ENCODE peak calls at places on chromosome 6, in seven cellular contexts. One of them, this sample, is unnamed.

GRCh38 chr6:113356139-113356538 is 501.0 kb upstream of the MARCKS start:
- DNase-seq in SK-N-SH: no peak
- DNase-seq in HepG2: peak; percentile 94
- DNase-seq in H1: no peak
- DNase-seq in HCT116: no peak
- DNase-seq in GM12878: no peak
- DNase-seq in K562: no peak
- DNase-seq in this sample: no peak

GRCh38 chr6:53811082-53811481 is 16.3 kb downstream of the LRRC1 start:
- DNase-seq in SK-N-SH: no peak
- DNase-seq in HepG2: peak; percentile 51
- DNase-seq in H1: no peak
- DNase-seq in HCT116: peak; percentile 65
- DNase-seq in GM12878: peak; percentile 34
- DNase-seq in K562: no peak
- DNase-seq in this sample: no peak

GRCh38 chr6:2688416-2689064 is 62.2 kb downstream of the MYLK4 start:
- DNase-seq in SK-N-SH: no peak
- DNase-seq in HepG2: peak; percentile 23
- DNase-seq in H1: no peak
- DNase-seq in HCT116: no peak
- DNase-seq in GM12878: no peak
- DNase-seq in K562: no peak
- DNase-seq in this sample: no peak

GRCh38 chr6:129704708-129705107 is 5.3 kb downstream of the ARHGAP18 start:
- DNase-seq in SK-N-SH: no peak
- DNase-seq in HepG2: no peak
- DNase-seq in H1: no peak
- DNase-seq in HCT116: no peak
- DNase-seq in GM12878: no peak
- DNase-seq in K562: peak; percentile 34
- DNase-seq in this sample: no peak

GRCh38 chr6:135858941-135859340 is 7.4 kb downstream of the PDE7B start:
- DNase-seq in SK-N-SH: no peak
- DNase-seq in HepG2: no peak
- DNase-seq in H1: no peak
- DNase-seq in HCT116: no peak
- DNase-seq in GM12878: no peak
- DNase-seq in K562: no peak
- DNase-seq in this sample: no peak

GRCh38 chr6:130431346-130431745 is 65.5 kb downstream of the TMEM200A start:
- DNase-seq in SK-N-SH: no peak
- DNase-seq in HepG2: no peak
- DNase-seq in H1: no peak
- DNase-seq in HCT116: no peak
- DNase-seq in GM12878: no peak
- DNase-seq in K562: no peak
- DNase-seq in this sample: no peak

GRCh38 chr6:25085761-25086160 is 150.0 kb upstream of the RIPOR2 start:
- DNase-seq in SK-N-SH: no peak
- DNase-seq in HepG2: no peak
- DNase-seq in H1: no peak
- DNase-seq in HCT116: no peak
- DNase-seq in GM12878: no peak
- DNase-seq in K562: no peak
- DNase-seq in this sample: no peak

GRCh38 chr6:44037847-44038542 is 89.3 kb downstream of the MRPL14 start:
- DNase-seq in SK-N-SH: no peak
- DNase-seq in HepG2: no peak
- DNase-seq in H1: no peak
- DNase-seq in HCT116: no peak
- DNase-seq in GM12878: no peak
- DNase-seq in K562: no peak
- DNase-seq in this sample: no peak

GRCh38 chr6:67952121-67952520 is 683.0 kb upstream of the ADGRB3 start:
- DNase-seq in SK-N-SH: no peak
- DNase-seq in HepG2: no peak
- DNase-seq in H1: no peak
- DNase-seq in HCT116: no peak
- DNase-seq in GM12878: no peak
- DNase-seq in K562: no peak
- DNase-seq in this sample: no peak

GRCh38 chr6:80622641-80623040 is 516.2 kb downstream of the BCKDHB start:
- DNase-seq in SK-N-SH: no peak
- DNase-seq in HepG2: no peak
- DNase-seq in H1: no peak
- DNase-seq in HCT116: no peak
- DNase-seq in GM12878: no peak
- DNase-seq in K562: no peak
- DNase-seq in this sample: no peak

GRCh38 chr6:33856655-33857054 is 52.9 kb upstream of the MLN start:
- DNase-seq in SK-N-SH: no peak
- DNase-seq in HepG2: no peak
- DNase-seq in H1: no peak
- DNase-seq in HCT116: no peak
- DNase-seq in GM12878: peak; percentile 58
- DNase-seq in K562: no peak
- DNase-seq in this sample: no peak

GRCh38 chr6:146028250-146028789 is 542 bp upstream of the GRM1 start:
- DNase-seq in SK-N-SH: peak; percentile 58
- DNase-seq in HepG2: peak; percentile 36
- DNase-seq in H1: no peak
- DNase-seq in HCT116: no peak
- DNase-seq in GM12878: no peak
- DNase-seq in K562: peak; percentile 80
- DNase-seq in this sample: peak; percentile 57

GRCh38 chr6:95545226-95545625 is 32.1 kb upstream of the MANEA start:
- DNase-seq in SK-N-SH: no peak
- DNase-seq in HepG2: no peak
- DNase-seq in H1: no peak
- DNase-seq in HCT116: no peak
- DNase-seq in GM12878: no peak
- DNase-seq in K562: no peak
- DNase-seq in this sample: no peak

GRCh38 chr6:151431336-151431735 is 20.6 kb downstream of the RMND1 start:
- DNase-seq in SK-N-SH: no peak
- DNase-seq in HepG2: no peak
- DNase-seq in H1: no peak
- DNase-seq in HCT116: no peak
- DNase-seq in GM12878: no peak
- DNase-seq in K562: no peak
- DNase-seq in this sample: no peak

GRCh38 chr6:118867181-118867580 is 26.8 kb upstream of the ASF1A start:
- DNase-seq in SK-N-SH: no peak
- DNase-seq in HepG2: no peak
- DNase-seq in H1: no peak
- DNase-seq in HCT116: no peak
- DNase-seq in GM12878: no peak
- DNase-seq in K562: no peak
- DNase-seq in this sample: no peak

GRCh38 chr6:170067257-170067656 is 223.6 kb downstream of the DLL1 start:
- DNase-seq in SK-N-SH: no peak
- DNase-seq in HepG2: no peak
- DNase-seq in H1: no peak
- DNase-seq in HCT116: no peak
- DNase-seq in GM12878: no peak
- DNase-seq in K562: no peak
- DNase-seq in this sample: no peak

GRCh38 chr6:25441658-25442276 is 162.6 kb downstream of the CARMIL1 start:
- DNase-seq in SK-N-SH: no peak
- DNase-seq in HepG2: no peak
- DNase-seq in H1: no peak
- DNase-seq in HCT116: no peak
- DNase-seq in GM12878: no peak
- DNase-seq in K562: no peak
- DNase-seq in this sample: no peak

GRCh38 chr6:2798586-2799134 is 33.5 kb downstream of the WRNIP1 start:
- DNase-seq in SK-N-SH: no peak
- DNase-seq in HepG2: no peak
- DNase-seq in H1: no peak
- DNase-seq in HCT116: no peak
- DNase-seq in GM12878: no peak
- DNase-seq in K562: no peak
- DNase-seq in this sample: no peak

GRCh38 chr6:103784117-103784516 is 1075.6 kb downstream of the HACE1 start:
- DNase-seq in SK-N-SH: no peak
- DNase-seq in HepG2: no peak
- DNase-seq in H1: no peak
- DNase-seq in HCT116: no peak
- DNase-seq in GM12878: no peak
- DNase-seq in K562: no peak
- DNase-seq in this sample: peak; percentile 9

GRCh38 chr6:108001696-108002231 is 43.8 kb upstream of the SEC63 start:
- DNase-seq in SK-N-SH: no peak
- DNase-seq in HepG2: peak; percentile 96
- DNase-seq in H1: no peak
- DNase-seq in HCT116: no peak
- DNase-seq in GM12878: no peak
- DNase-seq in K562: no peak
- DNase-seq in this sample: no peak

GRCh38 chr6:130421567-130421966 is 55.8 kb downstream of the TMEM200A start:
- DNase-seq in SK-N-SH: no peak
- DNase-seq in HepG2: no peak
- DNase-seq in H1: no peak
- DNase-seq in HCT116: no peak
- DNase-seq in GM12878: no peak
- DNase-seq in K562: no peak
- DNase-seq in this sample: no peak

GRCh38 chr6:11251553-11252358 is 19.3 kb upstream of the NEDD9 start:
- DNase-seq in SK-N-SH: peak; percentile 47
- DNase-seq in HepG2: peak; percentile 84
- DNase-seq in H1: no peak
- DNase-seq in HCT116: no peak
- DNase-seq in GM12878: no peak
- DNase-seq in K562: no peak
- DNase-seq in this sample: no peak

GRCh38 chr6:48449002-48449401 is 338.0 kb upstream of the PTCHD4 start:
- DNase-seq in SK-N-SH: no peak
- DNase-seq in HepG2: no peak
- DNase-seq in H1: no peak
- DNase-seq in HCT116: no peak
- DNase-seq in GM12878: no peak
- DNase-seq in K562: no peak
- DNase-seq in this sample: no peak

DNA sequence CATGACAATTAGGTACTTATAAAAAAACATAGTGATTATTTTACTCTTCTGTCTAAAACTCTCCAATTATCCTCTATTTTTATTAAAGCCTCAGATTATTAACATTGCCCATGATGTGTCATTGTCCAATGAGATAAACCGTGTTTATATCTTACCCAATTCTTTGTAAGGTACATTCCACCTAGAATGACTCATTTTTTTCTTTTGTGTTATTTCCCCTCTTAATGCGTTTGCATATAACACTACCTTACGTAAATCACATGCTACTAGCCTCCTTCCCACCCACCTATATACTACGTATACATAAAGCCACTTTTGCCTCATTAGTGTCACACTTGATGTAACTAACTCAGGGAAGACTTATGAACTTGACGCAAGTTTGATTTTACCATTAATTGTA is 336.3 kb upstream of the PTCHD4 start:
- DNase-seq in SK-N-SH: no peak
- DNase-seq in HepG2: no peak
- DNase-seq in H1: no peak
- DNase-seq in HCT116: no peak
- DNase-seq in GM12878: no peak
- DNase-seq in K562: no peak
- DNase-seq in this sample: no peak
- TF ChIP-seq YY1 in SK-N-SH: no peak
- TF ChIP-seq YY1 in HepG2: no peak
- TF ChIP-seq YY1 in H1: no peak
- TF ChIP-seq YY1 in HCT116: no peak
- TF ChIP-seq YY1 in GM12878: no peak
- TF ChIP-seq YY1 in K562: no peak
- TF ChIP-seq YY1 in this sample: no peak

GRCh38 chr6:117206522-117206921 is 58.8 kb upstream of the VGLL2 start:
- DNase-seq in SK-N-SH: no peak
- DNase-seq in HepG2: no peak
- DNase-seq in H1: no peak
- DNase-seq in HCT116: no peak
- DNase-seq in GM12878: no peak
- DNase-seq in K562: no peak
- DNase-seq in this sample: no peak

GRCh38 chr6:117205876-117206275 is 59.5 kb upstream of the VGLL2 start:
- DNase-seq in SK-N-SH: no peak
- DNase-seq in HepG2: no peak
- DNase-seq in H1: no peak
- DNase-seq in HCT116: no peak
- DNase-seq in GM12878: no peak
- DNase-seq in K562: no peak
- DNase-seq in this sample: no peak

GRCh38 chr6:117215353-117216090 is 49.8 kb upstream of the VGLL2 start:
- DNase-seq in SK-N-SH: no peak
- DNase-seq in HepG2: no peak
- DNase-seq in H1: no peak
- DNase-seq in HCT116: no peak
- DNase-seq in GM12878: no peak
- DNase-seq in K562: no peak
- DNase-seq in this sample: no peak

GRCh38 chr6:117206951-117207687 is 58.2 kb upstream of the VGLL2 start:
- DNase-seq in SK-N-SH: no peak
- DNase-seq in HepG2: no peak
- DNase-seq in H1: no peak
- DNase-seq in HCT116: no peak
- DNase-seq in GM12878: no peak
- DNase-seq in K562: no peak
- DNase-seq in this sample: no peak

GRCh38 chr6:117210279-117210678 is 55.1 kb upstream of the VGLL2 start:
- DNase-seq in SK-N-SH: no peak
- DNase-seq in HepG2: no peak
- DNase-seq in H1: no peak
- DNase-seq in HCT116: no peak
- DNase-seq in GM12878: no peak
- DNase-seq in K562: no peak
- DNase-seq in this sample: no peak
- H3K4me1 ChIP-seq in SK-N-SH: no peaks in the 10 kb centered on the region
- H3K4me1 ChIP-seq in HepG2: no peaks in the 10 kb centered on the region
- H3K4me1 ChIP-seq in H1: peaks cover 2% of the 10 kb centered on the region
- H3K4me1 ChIP-seq in HCT116: no peaks in the 10 kb centered on the region
- H3K4me1 ChIP-seq in GM12878: no peaks in the 10 kb centered on the region
- H3K4me1 ChIP-seq in K562: no peaks in the 10 kb centered on the region
- H3K4me1 ChIP-seq in this sample: no peaks in the 10 kb centered on the region

DNA sequence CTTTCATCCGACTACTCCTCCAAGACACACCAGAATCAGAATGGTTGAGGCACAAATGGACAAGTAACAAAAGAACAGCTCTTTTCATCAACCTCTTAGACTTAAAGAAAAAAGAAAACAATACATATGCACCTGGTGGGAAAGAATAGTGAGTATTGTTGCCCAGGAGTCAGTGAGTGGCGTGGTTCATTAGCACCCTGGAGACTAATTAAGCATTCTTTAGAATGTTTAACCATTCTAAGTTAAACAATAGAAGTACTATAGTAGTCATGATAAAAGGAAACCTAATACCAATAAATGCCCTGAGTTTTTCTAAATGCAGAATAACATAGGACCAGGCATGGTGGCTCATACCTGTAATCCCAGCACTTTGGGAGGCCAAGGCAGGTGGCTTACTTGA is 16.9 kb downstream of the ZNF292 start:
- DNase-seq in SK-N-SH: no peak
- DNase-seq in HepG2: no peak
- DNase-seq in H1: no peak
- DNase-seq in HCT116: no peak
- DNase-seq in GM12878: no peak
- DNase-seq in K562: no peak
- DNase-seq in this sample: no peak
- H3K4me3 ChIP-seq in SK-N-SH: no peak overlapping the region
- H3K4me3 ChIP-seq in HepG2: no peak overlapping the region
- H3K4me3 ChIP-seq in H1: no peak overlapping the region
- H3K4me3 ChIP-seq in HCT116: no peak overlapping the region
- H3K4me3 ChIP-seq in GM12878: no peak overlapping the region
- H3K4me3 ChIP-seq in K562: no peak overlapping the region
- H3K4me3 ChIP-seq in this sample: no peak overlapping the region

GRCh38 chr6:155270566-155271091 is 6.8 kb downstream of the CLDN20 start:
- DNase-seq in SK-N-SH: no peak
- DNase-seq in HepG2: no peak
- DNase-seq in H1: no peak
- DNase-seq in HCT116: no peak
- DNase-seq in GM12878: no peak
- DNase-seq in K562: no peak
- DNase-seq in this sample: no peak
- TF ChIP-seq YY1 in SK-N-SH: no peak
- TF ChIP-seq YY1 in HepG2: no peak
- TF ChIP-seq YY1 in H1: no peak
- TF ChIP-seq YY1 in HCT116: no peak
- TF ChIP-seq YY1 in GM12878: no peak
- TF ChIP-seq YY1 in K562: no peak
- TF ChIP-seq YY1 in this sample: no peak

This sample was measured in NT2/D1.